ENCODE peak calls at places on chromosome 2, in nine cellular contexts. One of them, this sample, is unnamed.

GRCh38 chr2:235609746-235610145 is 115.9 kb downstream of the AGAP1 start:
- DNase-seq in stimulated activated CD4-positive, alpha-beta T cell treated with anti-CD3 and anti-CD28 coated beads, Interleukin-2, amount 100 ng/mL, for 48 hours: no peak
- DNase-seq in psoas muscle: no peak
- DNase-seq in NCI-H774: no peak
- DNase-seq in NCI-H1436: no peak
- DNase-seq in fibroblast of villous mesenchyme: no peak
- DNase-seq in stomach: no peak
- DNase-seq in Ammon's horn: no peak
- DNase-seq in AG04449: no peak
- DNase-seq in this sample: no peak

GRCh38 chr2:236627846-236628245 is 58.2 kb downstream of the ACKR3 start:
- DNase-seq in stimulated activated CD4-positive, alpha-beta T cell treated with anti-CD3 and anti-CD28 coated beads, Interleukin-2, amount 100 ng/mL, for 48 hours: no peak
- DNase-seq in psoas muscle: no peak
- DNase-seq in NCI-H774: no peak
- DNase-seq in NCI-H1436: no peak
- DNase-seq in fibroblast of villous mesenchyme: no peak
- DNase-seq in stomach: no peak
- DNase-seq in Ammon's horn: no peak
- DNase-seq in AG04449: no peak
- DNase-seq in this sample: no peak

GRCh38 chr2:232008907-232009638 is 47.6 kb downstream of the DIS3L2 start:
- DNase-seq in stimulated activated CD4-positive, alpha-beta T cell treated with anti-CD3 and anti-CD28 coated beads, Interleukin-2, amount 100 ng/mL, for 48 hours: no peak
- DNase-seq in psoas muscle: no peak
- DNase-seq in NCI-H774: no peak
- DNase-seq in NCI-H1436: no peak
- DNase-seq in fibroblast of villous mesenchyme: peak
- DNase-seq in stomach: no peak
- DNase-seq in Ammon's horn: no peak
- DNase-seq in AG04449: no peak
- DNase-seq in this sample: no peak

GRCh38 chr2:202122975-202123765 is 50.1 kb downstream of the KIAA2012 start:
- DNase-seq in stimulated activated CD4-positive, alpha-beta T cell treated with anti-CD3 and anti-CD28 coated beads, Interleukin-2, amount 100 ng/mL, for 48 hours: no peak
- DNase-seq in psoas muscle: no peak
- DNase-seq in NCI-H774: peak
- DNase-seq in NCI-H1436: peak
- DNase-seq in fibroblast of villous mesenchyme: no peak
- DNase-seq in stomach: no peak
- DNase-seq in Ammon's horn: peak
- DNase-seq in AG04449: no peak
- DNase-seq in this sample: no peak

GRCh38 chr2:47654790-47655562 is 128.0 kb upstream of the MSH6 start:
- DNase-seq in stimulated activated CD4-positive, alpha-beta T cell treated with anti-CD3 and anti-CD28 coated beads, Interleukin-2, amount 100 ng/mL, for 48 hours: no peak
- DNase-seq in psoas muscle: no peak
- DNase-seq in NCI-H774: no peak
- DNase-seq in NCI-H1436: no peak
- DNase-seq in fibroblast of villous mesenchyme: no peak
- DNase-seq in stomach: no peak
- DNase-seq in Ammon's horn: no peak
- DNase-seq in AG04449: no peak
- DNase-seq in this sample: peak

GRCh38 chr2:108074150-108074549 is 87.8 kb downstream of the SLC5A7 start:
- DNase-seq in stimulated activated CD4-positive, alpha-beta T cell treated with anti-CD3 and anti-CD28 coated beads, Interleukin-2, amount 100 ng/mL, for 48 hours: no peak
- DNase-seq in psoas muscle: no peak
- DNase-seq in NCI-H774: no peak
- DNase-seq in NCI-H1436: no peak
- DNase-seq in fibroblast of villous mesenchyme: no peak
- DNase-seq in stomach: no peak
- DNase-seq in Ammon's horn: no peak
- DNase-seq in AG04449: no peak
- DNase-seq in this sample: no peak

GRCh38 chr2:47208852-47209606 is 53.9 kb upstream of the STPG4 start:
- DNase-seq in stimulated activated CD4-positive, alpha-beta T cell treated with anti-CD3 and anti-CD28 coated beads, Interleukin-2, amount 100 ng/mL, for 48 hours: no peak
- DNase-seq in psoas muscle: no peak
- DNase-seq in NCI-H774: no peak
- DNase-seq in NCI-H1436: no peak
- DNase-seq in fibroblast of villous mesenchyme: peak
- DNase-seq in stomach: no peak
- DNase-seq in Ammon's horn: no peak
- DNase-seq in AG04449: no peak
- DNase-seq in this sample: peak

GRCh38 chr2:204024503-204024902 is 87.9 kb downstream of the ICOS start:
- DNase-seq in stimulated activated CD4-positive, alpha-beta T cell treated with anti-CD3 and anti-CD28 coated beads, Interleukin-2, amount 100 ng/mL, for 48 hours: no peak
- DNase-seq in psoas muscle: no peak
- DNase-seq in NCI-H774: peak
- DNase-seq in NCI-H1436: peak
- DNase-seq in fibroblast of villous mesenchyme: peak
- DNase-seq in stomach: peak
- DNase-seq in Ammon's horn: peak
- DNase-seq in AG04449: no peak
- DNase-seq in this sample: peak